ENCODE peak calls at places on chromosomes 4 and X, in five cellular contexts. One of them, this sample, is unnamed.

GRCh38 chrX:31265383-31265782 is 193.5 kb upstream of the FTHL17 start:
- DNase-seq in cardiac fibroblast: no peak
- DNase-seq in mucosa of descending colon: no peak
- DNase-seq in heart left ventricle: no peak
- DNase-seq in AG10803: no peak
- DNase-seq in this sample: no peak

GRCh38 chrX:36534900-36535299 is 473.3 kb upstream of the FAM47C start:
- DNase-seq in heart left ventricle: no peak
- DNase-seq in mucosa of descending colon: no peak
- DNase-seq in cardiac fibroblast: no peak
- DNase-seq in AG10803: no peak
- DNase-seq in this sample: no peak

GRCh38 chrX:70029790-70030189 is 19.9 kb downstream of the AWAT2 start:
- DNase-seq in heart left ventricle: no peak
- DNase-seq in mucosa of descending colon: no peak
- DNase-seq in AG10803: no peak
- DNase-seq in cardiac fibroblast: no peak
- DNase-seq in this sample: no peak

GRCh38 chrX:27186671-27187070 is 276.5 kb downstream of the PPP4R3C start:
- DNase-seq in AG10803: peak; percentile 3
- DNase-seq in heart left ventricle: no peak
- DNase-seq in cardiac fibroblast: peak; percentile 36
- DNase-seq in mucosa of descending colon: no peak
- DNase-seq in this sample: peak; percentile 3

GRCh38 chr4:6141554-6141953 is 58.8 kb downstream of the JAKMIP1 start:
- DNase-seq in heart left ventricle: no peak
- DNase-seq in mucosa of descending colon: no peak
- DNase-seq in cardiac fibroblast: no peak
- DNase-seq in AG10803: no peak
- DNase-seq in this sample: no peak

GRCh38 chr4:77023920-77024319 is 51.9 kb downstream of the CCNI start:
- DNase-seq in cardiac fibroblast: no peak
- DNase-seq in heart left ventricle: no peak
- DNase-seq in mucosa of descending colon: no peak
- DNase-seq in AG10803: no peak
- DNase-seq in this sample: no peak

GRCh38 chr4:47374477-47374876 is 89.0 kb downstream of the COMMD8 start:
- DNase-seq in cardiac fibroblast: peak; percentile 5
- DNase-seq in AG10803: peak; percentile 5
- DNase-seq in mucosa of descending colon: no peak
- DNase-seq in heart left ventricle: no peak
- DNase-seq in this sample: peak; percentile 53

GRCh38 chr4:31041385-31041784 is 321.2 kb downstream of the PCDH7 start:
- DNase-seq in AG10803: no peak
- DNase-seq in mucosa of descending colon: no peak
- DNase-seq in heart left ventricle: no peak
- DNase-seq in cardiac fibroblast: no peak
- DNase-seq in this sample: no peak

GRCh38 chr4:55363618-55364420 is 17.8 kb downstream of the SRD5A3 start:
- DNase-seq in cardiac fibroblast: no peak
- DNase-seq in AG10803: no peak
- DNase-seq in heart left ventricle: no peak
- DNase-seq in mucosa of descending colon: no peak
- DNase-seq in this sample: no peak

GRCh38 chrX:53194308-53194707 is 30.7 kb downstream of the KDM5C start:
- DNase-seq in AG10803: no peak
- DNase-seq in heart left ventricle: no peak
- DNase-seq in mucosa of descending colon: no peak
- DNase-seq in cardiac fibroblast: no peak
- DNase-seq in this sample: no peak

GRCh38 chr4:93409035-93409434 is 419.5 kb upstream of the ATOH1 start:
- DNase-seq in mucosa of descending colon: no peak
- DNase-seq in AG10803: no peak
- DNase-seq in cardiac fibroblast: no peak
- DNase-seq in heart left ventricle: no peak
- DNase-seq in this sample: no peak

GRCh38 chr4:173935622-173936405 is 347.7 kb downstream of the FBXO8 start:
- DNase-seq in mucosa of descending colon: no peak
- DNase-seq in AG10803: no peak
- DNase-seq in heart left ventricle: no peak
- DNase-seq in cardiac fibroblast: peak; percentile 78
- DNase-seq in this sample: no peak

GRCh38 chr4:141713185-141713584 is 76.8 kb downstream of the IL15 start:
- DNase-seq in heart left ventricle: no peak
- DNase-seq in cardiac fibroblast: no peak
- DNase-seq in mucosa of descending colon: no peak
- DNase-seq in AG10803: no peak
- DNase-seq in this sample: no peak

GRCh38 chr4:150251752-150252190 is 173.5 kb downstream of the DCLK2 start:
- DNase-seq in heart left ventricle: no peak
- DNase-seq in AG10803: no peak
- DNase-seq in cardiac fibroblast: no peak
- DNase-seq in mucosa of descending colon: no peak
- DNase-seq in this sample: no peak

GRCh38 chr4:11710484-11710883 is 281.8 kb upstream of the HS3ST1 start:
- DNase-seq in heart left ventricle: no peak
- DNase-seq in cardiac fibroblast: no peak
- DNase-seq in mucosa of descending colon: no peak
- DNase-seq in AG10803: no peak
- DNase-seq in this sample: no peak

GRCh38 chr4:172480471-172480870 is 667.3 kb downstream of the GALNTL6 start:
- DNase-seq in AG10803: no peak
- DNase-seq in mucosa of descending colon: no peak
- DNase-seq in cardiac fibroblast: no peak
- DNase-seq in heart left ventricle: no peak
- DNase-seq in this sample: no peak

GRCh38 chr4:128810331-128810870 is 901 bp downstream of the JADE1 start:
- DNase-seq in mucosa of descending colon: peak; percentile 60
- DNase-seq in cardiac fibroblast: peak; percentile 43
- DNase-seq in heart left ventricle: peak; percentile 23
- DNase-seq in AG10803: no peak
- DNase-seq in this sample: no peak

GRCh38 chr4:35463251-35463952 is 780.9 kb downstream of the ARAP2 start:
- DNase-seq in AG10803: no peak
- DNase-seq in mucosa of descending colon: no peak
- DNase-seq in heart left ventricle: no peak
- DNase-seq in cardiac fibroblast: no peak
- DNase-seq in this sample: no peak

GRCh38 chrX:96835660-96836289 is 47.9 kb upstream of the RPA4 start:
- DNase-seq in cardiac fibroblast: no peak
- DNase-seq in mucosa of descending colon: no peak
- DNase-seq in heart left ventricle: no peak
- DNase-seq in AG10803: no peak
- DNase-seq in this sample: no peak

GRCh38 chr4:166324321-166324720 is 451.3 kb downstream of the TLL1 start:
- DNase-seq in cardiac fibroblast: peak; percentile 19
- DNase-seq in AG10803: no peak
- DNase-seq in mucosa of descending colon: no peak
- DNase-seq in heart left ventricle: no peak
- DNase-seq in this sample: peak; percentile 22

GRCh38 chr4:72568959-72569718 is at the start of gene ADAMTS3:
- DNase-seq in cardiac fibroblast: peak; percentile 67
- DNase-seq in heart left ventricle: peak; percentile 43
- DNase-seq in AG10803: peak; percentile 8
- DNase-seq in mucosa of descending colon: peak; percentile 56
- DNase-seq in this sample: no peak

GRCh38 chrX:108019382-108019857 is 25.4 kb upstream of the VSIG1 start:
- DNase-seq in heart left ventricle: no peak
- DNase-seq in mucosa of descending colon: no peak
- DNase-seq in AG10803: no peak
- DNase-seq in cardiac fibroblast: no peak
- DNase-seq in this sample: no peak

GRCh38 chr4:142098900-142099299 is 462.5 kb downstream of the IL15 start:
- DNase-seq in mucosa of descending colon: no peak
- DNase-seq in cardiac fibroblast: no peak
- DNase-seq in heart left ventricle: no peak
- DNase-seq in AG10803: no peak
- DNase-seq in this sample: no peak

GRCh38 chr4:99300934-99301333 is 10.1 kb upstream of the ADH1A start:
- DNase-seq in mucosa of descending colon: peak; percentile 57
- DNase-seq in AG10803: peak; percentile 100
- DNase-seq in cardiac fibroblast: peak; percentile 99
- DNase-seq in heart left ventricle: peak; percentile 82
- DNase-seq in this sample: peak; percentile 59

GRCh38 chrX:94492541-94492940 is 818.5 kb downstream of the FAM133A start:
- DNase-seq in AG10803: no peak
- DNase-seq in heart left ventricle: no peak
- DNase-seq in mucosa of descending colon: no peak
- DNase-seq in cardiac fibroblast: no peak
- DNase-seq in this sample: no peak

GRCh38 chrX:154481911-154482601 is 3.0 kb upstream of the LAGE3 start:
- DNase-seq in AG10803: no peak
- DNase-seq in mucosa of descending colon: no peak
- DNase-seq in heart left ventricle: no peak
- DNase-seq in cardiac fibroblast: no peak
- DNase-seq in this sample: no peak

GRCh38 chrX:154478728-154479622 is at the start of gene LAGE3:
- DNase-seq in heart left ventricle: peak; percentile 93
- DNase-seq in cardiac fibroblast: peak; percentile 95
- DNase-seq in mucosa of descending colon: peak; percentile 95
- DNase-seq in AG10803: peak; percentile 87
- DNase-seq in this sample: peak; percentile 81

GRCh38 chrX:154483325-154483724 is 3.1 kb downstream of the UBL4A start:
- DNase-seq in heart left ventricle: no peak
- DNase-seq in mucosa of descending colon: no peak
- DNase-seq in AG10803: no peak
- DNase-seq in cardiac fibroblast: no peak
- DNase-seq in this sample: no peak

GRCh38 chrX:154482786-154483185 is 3.6 kb downstream of the UBL4A start:
- DNase-seq in heart left ventricle: no peak
- DNase-seq in AG10803: no peak
- DNase-seq in mucosa of descending colon: no peak
- DNase-seq in cardiac fibroblast: no peak
- DNase-seq in this sample: no peak

DNA sequence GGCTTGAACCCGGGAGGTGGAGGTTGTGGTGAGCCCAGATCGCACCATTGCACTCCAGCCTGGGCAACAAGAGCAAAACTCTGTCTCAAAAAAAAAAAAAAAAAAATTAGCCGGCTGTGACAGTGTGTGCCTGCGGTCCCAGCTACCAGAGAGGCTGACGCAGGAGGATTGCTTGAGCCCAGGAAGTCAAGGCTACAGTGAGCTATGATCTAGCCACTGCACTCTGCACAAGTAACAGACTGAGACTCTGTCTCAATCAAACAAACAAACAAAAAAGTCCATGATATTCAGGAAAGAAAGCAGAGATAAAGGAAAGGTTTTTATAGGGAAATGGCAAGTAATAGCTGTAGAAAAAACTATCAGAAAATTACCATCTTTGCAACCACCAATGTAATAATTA is 2.1 kb upstream of the LAGE3 start:
- DNase-seq in mucosa of descending colon: no peak
- DNase-seq in cardiac fibroblast: no peak
- DNase-seq in heart left ventricle: no peak
- DNase-seq in AG10803: no peak
- DNase-seq in this sample: no peak
- TF ChIP-seq CTCF in mucosa of descending colon: no peak
- TF ChIP-seq CTCF in cardiac fibroblast: no peak
- TF ChIP-seq CTCF in heart left ventricle: no peak
- TF ChIP-seq CTCF in AG10803: no peak
- TF ChIP-seq CTCF in this sample: no peak

GRCh38 chr4:22410645-22411247 is 105.1 kb downstream of the ADGRA3 start:
- DNase-seq in mucosa of descending colon: no peak
- DNase-seq in AG10803: peak; percentile 17
- DNase-seq in cardiac fibroblast: peak; percentile 43
- DNase-seq in heart left ventricle: no peak
- DNase-seq in this sample: peak; percentile 3
- TF ChIP-seq CTCF in mucosa of descending colon: peak; percentile 31
- TF ChIP-seq CTCF in AG10803: peak; percentile 63
- TF ChIP-seq CTCF in cardiac fibroblast: peak; percentile 28
- TF ChIP-seq CTCF in heart left ventricle: peak; percentile 70
- TF ChIP-seq CTCF in this sample: peak; percentile 86

DNA sequence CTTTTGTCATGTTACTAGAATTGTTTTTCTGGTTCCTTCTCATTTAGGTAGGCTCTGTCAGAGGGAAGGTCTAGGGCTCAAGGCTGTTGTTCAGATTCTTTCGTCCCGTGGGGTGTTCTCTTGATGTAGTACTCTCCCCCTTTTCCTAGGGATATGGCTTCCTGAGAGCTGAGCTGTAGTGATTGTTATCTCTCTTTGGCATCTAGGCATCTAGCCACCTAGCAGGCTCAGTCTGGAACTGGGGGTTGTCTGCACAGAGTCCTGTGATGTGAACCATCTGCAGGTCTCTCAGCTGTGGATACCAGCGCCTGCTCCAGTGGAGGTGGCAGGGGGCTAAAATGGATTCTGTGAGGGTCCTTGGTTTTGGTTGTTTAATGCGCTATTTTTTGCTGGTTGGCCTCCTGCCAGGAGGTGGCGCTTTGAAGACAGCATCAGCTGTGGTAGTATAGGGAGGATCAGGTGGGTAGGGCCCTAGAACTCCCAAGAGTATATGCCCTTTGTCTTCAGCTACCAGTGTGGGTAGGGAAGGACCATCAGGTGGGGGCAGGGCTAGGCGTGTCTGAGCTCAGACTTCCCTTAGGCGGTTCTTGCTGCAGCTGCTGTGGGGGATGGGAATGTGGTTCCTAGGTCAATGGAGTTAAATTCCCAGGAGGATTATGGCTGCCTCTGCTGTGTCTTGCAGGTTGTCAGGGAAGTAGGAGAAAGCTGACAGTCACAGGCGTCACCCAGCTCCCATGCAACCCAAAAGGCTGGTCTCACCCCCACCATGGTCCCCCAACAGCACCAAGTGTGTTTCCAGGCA is 78.0 kb upstream of the RAB40AL start:
- DNase-seq in AG10803: peak; percentile 1
- DNase-seq in heart left ventricle: no peak
- DNase-seq in cardiac fibroblast: no peak
- DNase-seq in mucosa of descending colon: no peak
- DNase-seq in this sample: peak; percentile 31
- TF ChIP-seq CTCF in AG10803: no peak
- TF ChIP-seq CTCF in heart left ventricle: no peak
- TF ChIP-seq CTCF in cardiac fibroblast: no peak
- TF ChIP-seq CTCF in mucosa of descending colon: no peak
- TF ChIP-seq CTCF in this sample: no peak

GRCh38 chr4:163587867-163588266 is 93.4 kb downstream of the TMA16 start:
- DNase-seq in mucosa of descending colon: no peak
- DNase-seq in cardiac fibroblast: no peak
- DNase-seq in AG10803: no peak
- DNase-seq in heart left ventricle: no peak
- DNase-seq in this sample: no peak
- TF ChIP-seq CTCF in mucosa of descending colon: no peak
- TF ChIP-seq CTCF in cardiac fibroblast: no peak
- TF ChIP-seq CTCF in AG10803: no peak
- TF ChIP-seq CTCF in heart left ventricle: no peak
- TF ChIP-seq CTCF in this sample: peak; percentile 32

GRCh38 chrX:39137363-39137954 is 336.2 kb downstream of the MID1IP1 start:
- DNase-seq in AG10803: no peak
- DNase-seq in heart left ventricle: no peak
- DNase-seq in cardiac fibroblast: no peak
- DNase-seq in mucosa of descending colon: no peak
- DNase-seq in this sample: no peak

DNA sequence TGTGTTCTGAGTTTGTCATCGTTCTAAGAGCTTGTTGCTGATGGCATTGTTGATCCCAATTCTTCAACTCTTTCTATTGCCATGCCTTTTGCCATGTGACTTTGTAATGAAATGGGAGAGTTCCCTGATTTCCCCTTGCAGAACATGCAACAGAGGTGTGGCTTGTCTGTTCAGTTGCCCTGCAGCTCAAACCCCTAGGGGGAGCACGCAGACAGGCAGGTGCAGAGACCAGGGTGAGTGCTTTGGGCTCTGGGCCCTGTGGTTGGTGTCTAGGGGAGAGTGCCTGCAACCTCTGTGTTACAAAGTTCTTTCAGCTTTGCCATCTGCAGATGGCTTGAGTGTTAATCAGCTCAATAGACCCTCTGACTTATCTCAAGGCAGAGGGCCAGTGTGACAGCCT is 332.7 kb downstream of the MID1IP1 start:
- DNase-seq in mucosa of descending colon: peak; percentile 47
- DNase-seq in cardiac fibroblast: no peak
- DNase-seq in AG10803: no peak
- DNase-seq in heart left ventricle: no peak
- DNase-seq in this sample: no peak
- TF ChIP-seq CTCF in mucosa of descending colon: peak; percentile 18
- TF ChIP-seq CTCF in cardiac fibroblast: no peak
- TF ChIP-seq CTCF in AG10803: no peak
- TF ChIP-seq CTCF in heart left ventricle: peak; percentile 5
- TF ChIP-seq CTCF in this sample: no peak